ENCODE peak calls at places on chromosomes 11 and 22, in four cellular contexts. T is PC-9, F is fibroblast of pulmonary artery, I is mammary epithelial cell. C is an unnamed sample.

GRCh38 chr22:19889951-19890350 is 35.3 kb upstream of the GNB1L start:
- DNase-seq in T (no peak), F (no peak), I (no peak), C (no peak)

GRCh38 chr11:62976109-62976508 is 8.7 kb downstream of the SLC22A6 start:
- DNase-seq in T (no peak), F (no peak), I (no peak), C (no peak)

GRCh38 chr11:111938687-111939160 is 1.6 kb downstream of the DIXDC1 start:
- DNase-seq in T (no peak), F (peak; percentile 52), I (peak; percentile 32), C (peak; percentile 62)

GRCh38 chr22:45572444-45572843 is 69.8 kb downstream of the FBLN1 start:
- DNase-seq in T (peak; percentile 38), F (no peak), I (peak; percentile 85), C (peak; percentile 95)

GRCh38 chr22:47048123-47049077 is 285.9 kb downstream of the TBC1D22A start:
- DNase-seq in T (no peak), F (no peak), I (no peak), C (no peak)

GRCh38 chr11:68528630-68529029 is 68.1 kb downstream of the PPP6R3 start:
- DNase-seq in T (no peak), F (peak; percentile 40), I (no peak), C (no peak)

GRCh38 chr11:45984192-45984591 is 61.7 kb downstream of the LARGE2 start:
- DNase-seq in T (no peak), F (no peak), I (no peak), C (no peak)

GRCh38 chr11:97871816-97872215 is 1148.9 kb upstream of the CNTN5 start:
- DNase-seq in T (no peak), F (no peak), I (no peak), C (no peak)

GRCh38 chr11:73652046-73652730 is 5.8 kb downstream of the PLEKHB1 start:
- DNase-seq in T (peak; percentile 10), F (peak; percentile 47), I (peak; percentile 75), C (no peak)

GRCh38 chr22:47282366-47282765 is 519.9 kb downstream of the TBC1D22A start:
- DNase-seq in T (no peak), F (no peak), I (no peak), C (no peak)

GRCh38 chr11:456533-456932 is 6.5 kb downstream of the PTDSS2 start:
- DNase-seq in T (no peak), F (no peak), I (no peak), C (no peak)

GRCh38 chr11:44609028-44609782 is 43.7 kb downstream of the CD82 start:
- DNase-seq in T (no peak), F (no peak), I (no peak), C (no peak)

GRCh38 chr11:120056301-120057027 is 81.4 kb downstream of the TRIM29 start:
- DNase-seq in T (no peak), F (no peak), I (no peak), C (no peak)

GRCh38 chr11:120055646-120056045 is 82.3 kb downstream of the TRIM29 start:
- DNase-seq in T (no peak), F (peak; percentile 8), I (peak; percentile 93), C (peak; percentile 92)

GRCh38 chr11:120057028-120057330 is 80.9 kb downstream of the TRIM29 start:
- DNase-seq in T (no peak), F (no peak), I (no peak), C (no peak)

GRCh38 chr11:120058931-120059330 is 79.0 kb downstream of the TRIM29 start:
- DNase-seq in T (no peak), F (no peak), I (no peak), C (no peak)

DNA sequence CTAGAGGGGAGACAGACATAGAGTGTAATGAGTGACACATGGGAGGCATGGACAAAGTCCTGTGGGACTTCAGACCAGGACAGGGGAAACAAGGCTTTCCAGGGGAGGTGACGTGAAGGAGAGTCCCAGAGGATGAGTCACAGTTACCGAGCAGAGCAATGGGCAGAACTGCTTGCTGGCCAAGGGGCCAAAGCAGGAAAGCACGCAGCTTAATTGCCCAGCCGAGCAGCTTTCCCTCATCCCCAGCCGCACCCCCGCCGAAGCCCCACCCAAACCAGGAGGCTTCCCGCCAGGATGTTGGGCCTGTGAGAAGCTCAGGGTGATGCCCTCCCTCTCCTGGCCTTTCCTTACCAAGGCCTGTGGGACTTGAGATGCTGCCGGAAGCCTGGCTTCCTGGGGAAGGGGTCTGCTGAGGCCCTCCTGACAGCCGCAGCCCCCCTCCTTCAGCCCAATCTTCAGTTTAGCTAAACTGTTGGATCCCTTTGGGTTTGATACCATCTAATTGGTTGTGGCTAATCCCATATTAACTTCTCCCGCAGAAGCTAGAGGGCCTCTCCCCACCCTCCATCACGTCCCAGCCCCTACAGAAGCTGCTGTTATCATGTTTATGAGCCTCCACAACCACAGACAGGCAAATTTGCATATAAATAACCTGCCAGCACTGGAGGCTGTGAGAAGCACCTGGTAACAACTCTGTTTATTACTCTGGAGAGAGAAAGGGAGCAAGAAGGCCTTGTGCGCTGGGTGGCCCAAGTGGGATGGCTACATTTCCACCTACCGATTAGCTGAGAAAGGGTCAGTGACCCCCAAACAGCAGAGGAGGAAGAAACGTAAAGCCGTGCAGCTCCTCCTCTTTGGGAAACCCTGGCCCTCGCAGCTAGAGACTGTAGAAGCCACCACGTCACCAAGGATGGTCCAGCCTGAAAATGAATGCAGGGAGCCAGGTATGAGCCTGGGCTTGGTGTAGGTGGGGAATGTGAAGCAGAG is 80.0 kb downstream of the TRIM29 start:
- DNase-seq in T (no peak), F (peak; percentile 10), I (peak; percentile 60), C (peak; percentile 68)
- H3K4me3 ChIP-seq in T (no peak overlapping the region), F (no peak overlapping the region), I (no peak overlapping the region), C (no peak overlapping the region)

GRCh38 chr22:24270556-24271405 is at the start of gene SPECC1L:
- DNase-seq in T (peak; percentile 89), F (peak; percentile 95), I (peak; percentile 92), C (peak; percentile 96)
- TF ChIP-seq CTCF in T (no peak), F (no peak), I (no peak), C (no peak)

DNA sequence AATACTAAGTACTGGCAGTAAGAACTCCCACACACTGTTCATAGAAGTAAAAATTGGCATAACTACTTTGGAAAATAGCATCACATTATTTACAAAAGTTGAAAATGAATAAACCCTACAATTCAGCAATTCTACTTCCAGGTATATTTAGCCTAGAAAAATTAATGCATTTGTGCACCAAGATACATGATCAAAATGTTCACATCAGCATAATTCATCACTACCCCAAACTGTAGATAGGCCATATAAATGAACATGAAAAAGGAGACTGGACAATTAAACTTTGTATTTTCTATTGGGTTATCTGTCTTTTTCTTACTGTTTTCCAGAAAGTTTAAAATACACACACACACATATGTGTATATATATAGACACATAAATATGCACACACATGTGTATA is 5.9 kb downstream of the OR5B21 start:
- DNase-seq in T (no peak), F (no peak), I (no peak), C (no peak)
- H3K4me3 ChIP-seq in T (no peak overlapping the region), F (no peak overlapping the region), I (no peak overlapping the region), C (no peak overlapping the region)

GRCh38 chr11:7448126-7448525 is 37.2 kb upstream of the OLFML1 start:
- DNase-seq in T (no peak), F (no peak), I (no peak), C (no peak)
- TF ChIP-seq CTCF in T (no peak), F (no peak), I (no peak), C (no peak)

DNA sequence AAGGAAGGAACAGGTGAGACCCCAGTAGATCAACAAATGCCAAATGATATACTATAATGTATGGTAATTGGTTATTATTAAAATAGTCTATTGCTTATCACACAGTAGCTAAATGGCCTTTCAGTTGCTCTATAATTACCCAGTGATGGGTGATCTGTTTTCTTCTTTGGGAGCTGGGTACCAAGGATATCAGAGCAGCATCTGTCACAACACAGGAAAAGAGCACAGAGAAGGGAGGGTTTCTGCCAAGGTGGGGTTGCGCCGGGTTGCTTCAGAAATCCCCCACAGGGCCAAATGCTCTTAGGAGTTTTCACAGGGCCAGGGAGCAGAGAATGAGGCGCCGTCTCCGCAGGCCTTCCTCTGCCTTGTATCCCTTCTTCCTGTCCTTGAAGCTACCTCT is 469.4 kb downstream of the INSC start:
- DNase-seq in T (no peak), F (no peak), I (no peak), C (no peak)
- H3K4me3 ChIP-seq in T (no peak overlapping the region), F (no peak overlapping the region), I (no peak overlapping the region), C (no peak overlapping the region)

C was measured in epithelial cell of esophagus.